ENCODE peak calls at places on chromosomes 12 and 14, in four cellular contexts. C, O, H and I are unnamed samples.

GRCh38 chr12:132279184-132279889 is 50.1 kb downstream of the GALNT9 start:
- DNase-seq in O (no peak), H (no peak), C (no peak), I (no peak)

GRCh38 chr14:36767603-36768281 is 106.1 kb downstream of the PAX9 start:
- DNase-seq in C (no peak), O (no peak), H (no peak), I (no peak)

GRCh38 chr12:82507656-82508055 is 149.3 kb downstream of the METTL25 start:
- DNase-seq in C (no peak), H (no peak), O (no peak), I (no peak)

GRCh38 chr12:54279227-54279631 is 693 bp downstream of the CBX5 start:
- DNase-seq in H (no peak), C (no peak), O (no peak), I (no peak)

GRCh38 chr12:56158926-56159461 is 835 bp downstream of the MYL6 start:
- DNase-seq in C (no peak), H (peak), O (peak), I (peak)

GRCh38 chr14:62824086-62824485 is 221.2 kb downstream of the KCNH5 start:
- DNase-seq in C (no peak), O (no peak), H (no peak), I (no peak)

GRCh38 chr14:99347561-99347960 is 75.6 kb upstream of the BCL11B start:
- DNase-seq in O (no peak), H (no peak), C (no peak), I (no peak)

GRCh38 chr12:125983784-125984510 is 918.7 kb downstream of the AACS start:
- DNase-seq in O (no peak), C (no peak), H (no peak), I (no peak)

GRCh38 chr12:119668315-119668651 is 350 bp downstream of the PRKAB1 start:
- DNase-seq in H (no peak), C (no peak), O (no peak), I (no peak)